ENCODE peak calls at places on chromosomes 6 and 20, in nine cellular contexts. X, P, Y, Q, G, V, S, B and D are unnamed samples.

GRCh38 chr6:31940256-31940664 is 5.6 kb upstream of the CFB start:
- DNase-seq in G (no peak), S (no peak), Y (no peak), B (peak; percentile 78), X (no peak), P (no peak), V (no peak), Q (peak; percentile 29), D (no peak)

GRCh38 chr6:23245559-23245958 is 676.2 kb downstream of the HDGFL1 start:
- DNase-seq in S (no peak), V (no peak), Q (no peak), P (no peak), X (peak; percentile 43), Y (no peak), G (no peak), B (no peak), D (no peak)

GRCh38 chr20:63230800-63231268 is 4.9 kb upstream of the BIRC7 start:
- DNase-seq in V (peak; percentile 56), B (peak; percentile 79), Y (peak; percentile 48), P (no peak), Q (peak; percentile 94), X (peak; percentile 74), G (no peak), S (no peak), D (no peak)

GRCh38 chr6:142897659-142898058 is 47.3 kb downstream of the HIVEP2 start:
- DNase-seq in S (no peak), Q (no peak), G (no peak), B (no peak), X (no peak), Y (no peak), P (no peak), V (no peak), D (no peak)

GRCh38 chr6:125866433-125866832 is 75.7 kb downstream of the NCOA7 start:
- DNase-seq in G (no peak), X (no peak), S (no peak), V (no peak), Y (no peak), P (no peak), B (no peak), Q (no peak), D (no peak)

GRCh38 chr20:57399587-57400261 is 8.5 kb downstream of the RBM38 start:
- DNase-seq in P (no peak), V (no peak), X (no peak), S (peak; percentile 71), Q (no peak), B (no peak), G (no peak), Y (no peak), D (no peak)

GRCh38 chr6:53359843-53360834 is 11.4 kb upstream of the ELOVL5 start:
- DNase-seq in Y (no peak), P (no peak), X (peak; percentile 25), Q (no peak), V (peak; percentile 32), G (peak; percentile 18), S (no peak), B (peak; percentile 83), D (no peak)

GRCh38 chr6:23952214-23952613 is 173.8 kb upstream of the NRSN1 start:
- DNase-seq in S (no peak), V (no peak), Q (no peak), P (no peak), B (no peak), X (no peak), G (no peak), Y (no peak), D (no peak)

GRCh38 chr6:116633685-116634084 is 17.4 kb downstream of the RSPH4A start:
- DNase-seq in B (peak; percentile 78), V (peak; percentile 36), P (no peak), S (no peak), Y (no peak), Q (peak; percentile 68), G (no peak), X (peak; percentile 7), D (no peak)

GRCh38 chr6:3809982-3810381 is 39.2 kb upstream of the FAM50B start:
- DNase-seq in Y (no peak), Q (no peak), B (no peak), G (no peak), V (no peak), S (no peak), X (no peak), P (no peak), D (no peak)

GRCh38 chr6:3808189-3808588 is 41.0 kb upstream of the FAM50B start:
- DNase-seq in P (no peak), G (peak; percentile 18), X (no peak), Q (no peak), V (no peak), B (no peak), Y (no peak), S (no peak), D (no peak)

GRCh38 chr6:3809515-3809891 is 39.7 kb upstream of the FAM50B start:
- DNase-seq in P (no peak), V (no peak), S (no peak), G (no peak), Q (no peak), B (no peak), X (no peak), Y (no peak), D (no peak)

GRCh38 chr6:3811191-3811590 is 38.0 kb upstream of the FAM50B start:
- DNase-seq in Y (no peak), V (no peak), P (no peak), G (no peak), S (no peak), X (no peak), B (no peak), Q (no peak), D (no peak)

DNA sequence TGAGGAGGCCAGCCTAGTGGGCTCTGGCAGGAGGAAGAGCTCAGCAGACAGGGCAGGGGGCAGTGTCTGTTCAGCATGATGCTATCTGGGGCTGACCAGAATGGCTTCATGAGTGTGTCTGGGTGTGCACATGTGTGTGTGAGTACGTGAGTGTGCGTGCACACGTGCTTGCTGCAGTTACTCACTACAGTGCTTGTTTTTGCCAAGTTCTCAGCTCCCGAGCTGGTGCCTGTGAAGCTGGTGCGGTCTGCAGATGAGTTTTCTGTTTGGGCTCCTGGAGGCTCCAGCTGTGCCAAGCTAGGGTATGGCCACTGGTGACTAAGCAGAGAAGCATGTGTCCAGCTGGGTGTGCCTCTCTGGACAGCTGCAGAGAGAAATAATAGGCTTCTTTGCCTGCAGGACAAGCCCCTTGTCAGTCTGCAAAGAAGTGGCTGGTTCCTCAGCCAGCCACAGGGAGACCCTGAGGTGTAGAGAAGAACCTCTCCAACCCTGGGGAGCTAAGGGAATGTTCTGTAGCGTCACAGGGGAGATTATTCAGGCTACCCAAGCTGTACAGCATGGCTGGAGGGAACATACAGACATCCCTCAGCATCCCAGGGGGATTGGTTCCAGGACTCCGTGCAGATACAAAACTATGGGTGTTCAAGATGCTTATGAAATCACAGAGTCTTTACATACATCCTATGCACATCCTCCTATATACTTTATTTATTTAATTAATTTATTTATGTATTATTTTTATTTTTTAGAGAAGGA is 40.2 kb upstream of the FAM50B start:
- DNase-seq in V (peak; percentile 77), X (no peak), Y (no peak), Q (no peak), G (peak; percentile 86), B (peak; percentile 50), S (no peak), P (peak; percentile 66), D (no peak)
- TF ChIP-seq REST in V (no peak), X (peak; percentile 40), Y (no peak), Q (no peak), G (no peak), B (no peak), S (no peak), P (no peak), D (no peak)

GRCh38 chr20:19433371-19434316 is 221.2 kb downstream of the SLC24A3 start:
- DNase-seq in B (no peak), X (no peak), Y (no peak), P (no peak), S (no peak), G (no peak), Q (no peak), V (no peak), D (no peak)
- TF ChIP-seq REST in B (no peak), X (no peak), Y (no peak), P (no peak), S (no peak), G (no peak), Q (no peak), V (no peak), D (no peak)

DNA sequence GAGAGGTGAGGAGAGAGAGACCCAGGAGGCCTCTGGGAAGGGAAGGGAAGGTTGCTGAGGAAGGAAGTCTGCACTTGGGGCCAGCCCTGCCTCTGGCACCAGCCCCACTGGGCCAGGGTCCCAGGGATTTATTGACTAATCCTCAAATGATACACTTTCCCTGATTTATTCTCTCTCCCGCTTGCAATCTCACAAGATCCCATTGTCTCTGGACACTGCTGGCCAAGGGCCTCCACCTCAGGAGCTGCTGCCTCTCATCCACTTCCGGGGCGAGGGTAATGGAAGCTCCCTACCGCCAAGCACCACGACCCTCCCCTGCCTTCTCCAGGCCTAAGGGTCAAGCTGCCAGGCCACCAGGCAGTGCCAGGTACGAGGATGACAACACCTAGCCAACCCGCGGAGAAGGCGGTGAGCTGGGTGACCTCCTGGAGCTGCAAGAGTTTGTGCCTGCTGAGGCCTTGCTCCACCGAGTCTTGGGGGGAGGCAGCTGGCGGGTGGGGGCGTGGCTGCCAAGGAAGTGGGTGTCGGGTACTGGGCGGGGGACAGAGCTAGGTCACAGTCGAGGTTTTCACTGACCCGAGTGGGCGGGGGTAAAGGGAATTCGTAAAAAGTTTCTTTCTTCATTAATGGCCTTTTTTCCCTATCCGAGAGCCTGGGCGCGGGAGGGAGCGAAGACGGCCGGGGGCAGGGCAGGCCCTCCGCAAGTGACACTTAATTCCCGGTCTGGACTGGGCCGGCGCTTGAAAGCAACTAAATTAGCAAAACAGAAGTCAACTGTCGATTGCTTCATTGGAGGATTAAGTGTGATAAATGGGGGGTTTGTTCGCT is 43.4 kb upstream of the FOXP4 start:
- DNase-seq in B (no peak), S (no peak), Y (peak; percentile 49), G (no peak), V (no peak), X (no peak), Q (peak; percentile 87), P (no peak), D (no peak)
- TF ChIP-seq REST in B (no peak), S (no peak), Y (no peak), G (no peak), V (no peak), X (no peak), Q (no peak), P (no peak), D (no peak)

GRCh38 chr6:15325540-15325955 is 79.7 kb downstream of the JARID2 start:
- DNase-seq in Y (no peak), Q (no peak), G (no peak), V (no peak), B (no peak), P (no peak), S (no peak), X (no peak), D (no peak)

GRCh38 chr6:15324427-15324985 is 78.6 kb downstream of the JARID2 start:
- DNase-seq in B (peak; percentile 64), Y (no peak), P (no peak), V (no peak), S (no peak), X (no peak), Q (no peak), G (no peak), D (no peak)

GRCh38 chr6:15322184-15322583 is 76.3 kb downstream of the JARID2 start:
- DNase-seq in P (no peak), B (no peak), G (no peak), Y (no peak), V (no peak), S (no peak), X (no peak), Q (no peak), D (no peak)

GRCh38 chr6:15320683-15321082 is 74.8 kb downstream of the JARID2 start:
- DNase-seq in S (no peak), Y (no peak), B (no peak), P (no peak), Q (no peak), G (no peak), V (peak; percentile 36), X (no peak), D (no peak)

GRCh38 chr6:15322781-15323536 is 77.1 kb downstream of the JARID2 start:
- DNase-seq in Y (no peak), X (no peak), G (no peak), V (no peak), P (peak; percentile 16), Q (no peak), S (no peak), B (no peak), D (no peak)
- TF ChIP-seq REST in Y (no peak), X (no peak), G (no peak), V (no peak), P (no peak), Q (no peak), S (no peak), B (no peak), D (no peak)